ENCODE peak calls at places on chromosomes 13 and 19, in six cellular contexts. One of them, this sample, is unnamed. For H3K4me1, the result is how much of the 10 kb centered on the place peaks cover.

GRCh38 chr13:28316129-28316528 is 177.8 kb downstream of the PAN3 start:
- DNase-seq in sigmoid colon: no peak
- DNase-seq in SK-N-SH: no peak
- DNase-seq in stomach: no peak
- DNase-seq in endothelial cell of umbilical vein: no peak
- DNase-seq in suprapubic skin: no peak
- DNase-seq in this sample: no peak

GRCh38 chr13:36918246-36919060 is 1.6 kb downstream of the SMAD9 start:
- DNase-seq in suprapubic skin: no peak
- DNase-seq in SK-N-SH: peak
- DNase-seq in stomach: no peak
- DNase-seq in endothelial cell of umbilical vein: peak
- DNase-seq in sigmoid colon: no peak
- DNase-seq in this sample: no peak

GRCh38 chr13:24313449-24313848 is 4.1 kb downstream of the C1QTNF9 start:
- DNase-seq in suprapubic skin: no peak
- DNase-seq in stomach: no peak
- DNase-seq in SK-N-SH: no peak
- DNase-seq in sigmoid colon: no peak
- DNase-seq in endothelial cell of umbilical vein: no peak
- DNase-seq in this sample: no peak

GRCh38 chr19:42288881-42289555 is 12.9 kb upstream of the PRR19 start:
- DNase-seq in endothelial cell of umbilical vein: no peak
- DNase-seq in stomach: no peak
- DNase-seq in sigmoid colon: no peak
- DNase-seq in suprapubic skin: peak
- DNase-seq in SK-N-SH: no peak
- DNase-seq in this sample: no peak

GRCh38 chr13:41402695-41403511 is 54.4 kb upstream of the RGCC start:
- DNase-seq in sigmoid colon: no peak
- DNase-seq in suprapubic skin: no peak
- DNase-seq in stomach: no peak
- DNase-seq in SK-N-SH: no peak
- DNase-seq in endothelial cell of umbilical vein: no peak
- DNase-seq in this sample: no peak

GRCh38 chr19:18696023-18696422 is 12.5 kb downstream of the CRTC1 start:
- DNase-seq in SK-N-SH: no peak
- DNase-seq in suprapubic skin: no peak
- DNase-seq in stomach: no peak
- DNase-seq in sigmoid colon: no peak
- DNase-seq in endothelial cell of umbilical vein: no peak
- DNase-seq in this sample: no peak

GRCh38 chr13:38401276-38401675 is 51.6 kb downstream of the UFM1 start:
- DNase-seq in endothelial cell of umbilical vein: no peak
- DNase-seq in stomach: no peak
- DNase-seq in SK-N-SH: no peak
- DNase-seq in sigmoid colon: no peak
- DNase-seq in suprapubic skin: no peak
- DNase-seq in this sample: no peak

GRCh38 chr13:91216928-91217700 is 130.4 kb upstream of the MIR17HG start:
- DNase-seq in sigmoid colon: no peak
- DNase-seq in SK-N-SH: no peak
- DNase-seq in stomach: no peak
- DNase-seq in endothelial cell of umbilical vein: no peak
- DNase-seq in suprapubic skin: no peak
- DNase-seq in this sample: no peak

GRCh38 chr13:87235621-87236020 is 435.6 kb upstream of the SLITRK5 start:
- DNase-seq in sigmoid colon: no peak
- DNase-seq in SK-N-SH: no peak
- DNase-seq in endothelial cell of umbilical vein: no peak
- DNase-seq in suprapubic skin: no peak
- DNase-seq in stomach: no peak
- DNase-seq in this sample: no peak

GRCh38 chr19:1942078-1942933 is 1.3 kb downstream of the CSNK1G2 start:
- DNase-seq in SK-N-SH: peak
- DNase-seq in suprapubic skin: peak
- DNase-seq in sigmoid colon: peak
- DNase-seq in endothelial cell of umbilical vein: peak
- DNase-seq in stomach: peak
- DNase-seq in this sample: peak

GRCh38 chr13:54574791-54575190 is 1546.2 kb downstream of the OLFM4 start:
- DNase-seq in suprapubic skin: no peak
- DNase-seq in SK-N-SH: no peak
- DNase-seq in stomach: no peak
- DNase-seq in endothelial cell of umbilical vein: no peak
- DNase-seq in sigmoid colon: no peak
- DNase-seq in this sample: no peak

GRCh38 chr19:35126624-35126959 is 8.3 kb downstream of the LGI4 start:
- DNase-seq in sigmoid colon: no peak
- DNase-seq in endothelial cell of umbilical vein: no peak
- DNase-seq in suprapubic skin: no peak
- DNase-seq in SK-N-SH: no peak
- DNase-seq in stomach: no peak
- DNase-seq in this sample: no peak
- H3K4me1 ChIP-seq in sigmoid colon: under half
- H3K4me1 ChIP-seq in endothelial cell of umbilical vein: under half
- H3K4me1 ChIP-seq in suprapubic skin: half or more
- H3K4me1 ChIP-seq in SK-N-SH: under half
- H3K4me1 ChIP-seq in stomach: half or more
- H3K4me1 ChIP-seq in this sample: under half

GRCh38 chr19:4060621-4061177 is 6.0 kb downstream of the ZBTB7A start:
- DNase-seq in SK-N-SH: no peak
- DNase-seq in endothelial cell of umbilical vein: no peak
- DNase-seq in suprapubic skin: no peak
- DNase-seq in sigmoid colon: peak
- DNase-seq in stomach: no peak
- DNase-seq in this sample: peak
- TF ChIP-seq POLR2AphosphoS5 in SK-N-SH: no peak
- TF ChIP-seq POLR2AphosphoS5 in endothelial cell of umbilical vein: no peak
- TF ChIP-seq POLR2AphosphoS5 in suprapubic skin: no peak
- TF ChIP-seq POLR2AphosphoS5 in sigmoid colon: no peak
- TF ChIP-seq POLR2AphosphoS5 in stomach: no peak
- TF ChIP-seq POLR2AphosphoS5 in this sample: no peak

GRCh38 chr19:12838893-12839656 is 760 bp downstream of the MAST1 start:
- DNase-seq in SK-N-SH: peak
- DNase-seq in suprapubic skin: no peak
- DNase-seq in sigmoid colon: no peak
- DNase-seq in endothelial cell of umbilical vein: no peak
- DNase-seq in stomach: no peak
- DNase-seq in this sample: no peak
- H3K4me3 ChIP-seq in SK-N-SH: peak
- H3K4me3 ChIP-seq in suprapubic skin: peak
- H3K4me3 ChIP-seq in sigmoid colon: peak
- H3K4me3 ChIP-seq in endothelial cell of umbilical vein: no peak
- H3K4me3 ChIP-seq in stomach: peak
- H3K4me3 ChIP-seq in this sample: no peak

GRCh38 chr13:75790198-75790970 is 154.3 kb downstream of the LMO7 start:
- DNase-seq in suprapubic skin: no peak
- DNase-seq in sigmoid colon: no peak
- DNase-seq in SK-N-SH: no peak
- DNase-seq in stomach: no peak
- DNase-seq in endothelial cell of umbilical vein: no peak
- DNase-seq in this sample: no peak

GRCh38 chr13:75785130-75785529 is 149.0 kb downstream of the LMO7 start:
- DNase-seq in sigmoid colon: no peak
- DNase-seq in SK-N-SH: no peak
- DNase-seq in endothelial cell of umbilical vein: no peak
- DNase-seq in stomach: no peak
- DNase-seq in suprapubic skin: no peak
- DNase-seq in this sample: no peak

GRCh38 chr13:75789451-75790197 is 153.5 kb downstream of the LMO7 start:
- DNase-seq in endothelial cell of umbilical vein: peak
- DNase-seq in suprapubic skin: no peak
- DNase-seq in sigmoid colon: no peak
- DNase-seq in stomach: no peak
- DNase-seq in SK-N-SH: no peak
- DNase-seq in this sample: no peak

GRCh38 chr13:75787249-75787940 is 151.3 kb downstream of the LMO7 start:
- DNase-seq in suprapubic skin: no peak
- DNase-seq in stomach: no peak
- DNase-seq in SK-N-SH: no peak
- DNase-seq in sigmoid colon: no peak
- DNase-seq in endothelial cell of umbilical vein: no peak
- DNase-seq in this sample: no peak

DNA sequence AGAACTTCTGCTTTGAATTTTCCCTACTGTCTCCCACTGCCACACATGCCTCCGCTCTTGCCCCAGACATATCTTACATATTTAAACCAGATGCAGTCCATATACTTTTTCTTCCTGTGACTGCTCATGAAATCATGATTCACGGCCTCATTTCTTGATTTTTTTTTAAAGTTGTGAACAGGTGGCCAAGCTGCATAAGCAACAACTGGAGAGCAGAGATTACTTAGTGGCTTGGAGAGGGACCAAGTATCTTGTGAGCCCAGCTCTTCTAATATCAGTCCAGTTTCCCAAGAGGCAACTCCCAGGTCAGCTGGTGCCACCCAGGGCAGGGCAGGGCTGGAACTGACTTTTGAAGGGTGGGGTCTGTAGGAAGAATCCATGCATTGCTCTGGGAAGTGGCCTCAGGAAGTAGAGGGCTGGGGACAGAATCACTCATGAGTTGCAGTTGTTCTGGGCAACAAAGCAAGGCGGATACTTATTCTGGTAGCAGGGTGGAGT is 152.4 kb downstream of the LMO7 start:
- DNase-seq in endothelial cell of umbilical vein: peak
- DNase-seq in suprapubic skin: no peak
- DNase-seq in sigmoid colon: no peak
- DNase-seq in SK-N-SH: no peak
- DNase-seq in stomach: peak
- DNase-seq in this sample: no peak
- H3K4me1 ChIP-seq in endothelial cell of umbilical vein: under half
- H3K4me1 ChIP-seq in suprapubic skin: under half
- H3K4me1 ChIP-seq in sigmoid colon: under half
- H3K4me1 ChIP-seq in SK-N-SH: under half
- H3K4me1 ChIP-seq in stomach: under half
- H3K4me1 ChIP-seq in this sample: under half

GRCh38 chr13:111944171-111944583 is 122.8 kb upstream of the SOX1 start:
- DNase-seq in endothelial cell of umbilical vein: no peak
- DNase-seq in SK-N-SH: no peak
- DNase-seq in sigmoid colon: no peak
- DNase-seq in suprapubic skin: peak
- DNase-seq in stomach: no peak
- DNase-seq in this sample: peak
- TF ChIP-seq POLR2AphosphoS5 in endothelial cell of umbilical vein: no peak
- TF ChIP-seq POLR2AphosphoS5 in SK-N-SH: no peak
- TF ChIP-seq POLR2AphosphoS5 in sigmoid colon: no peak
- TF ChIP-seq POLR2AphosphoS5 in suprapubic skin: no peak
- TF ChIP-seq POLR2AphosphoS5 in stomach: no peak
- TF ChIP-seq POLR2AphosphoS5 in this sample: no peak

GRCh38 chr19:33904681-33905080 is 108.0 kb downstream of the KCTD15 start:
- DNase-seq in sigmoid colon: no peak
- DNase-seq in suprapubic skin: no peak
- DNase-seq in SK-N-SH: peak
- DNase-seq in endothelial cell of umbilical vein: peak
- DNase-seq in stomach: no peak
- DNase-seq in this sample: no peak
- H3K4me3 ChIP-seq in sigmoid colon: no peak
- H3K4me3 ChIP-seq in suprapubic skin: peak
- H3K4me3 ChIP-seq in SK-N-SH: no peak
- H3K4me3 ChIP-seq in endothelial cell of umbilical vein: no peak
- H3K4me3 ChIP-seq in stomach: no peak
- H3K4me3 ChIP-seq in this sample: no peak

GRCh38 chr19:10868872-10869547 is 2.3 kb upstream of the CARM1 start:
- DNase-seq in endothelial cell of umbilical vein: no peak
- DNase-seq in suprapubic skin: no peak
- DNase-seq in sigmoid colon: no peak
- DNase-seq in stomach: no peak
- DNase-seq in SK-N-SH: no peak
- DNase-seq in this sample: peak
- H3K4me1 ChIP-seq in endothelial cell of umbilical vein: under half
- H3K4me1 ChIP-seq in suprapubic skin: under half
- H3K4me1 ChIP-seq in sigmoid colon: under half
- H3K4me1 ChIP-seq in stomach: under half
- H3K4me1 ChIP-seq in SK-N-SH: under half
- H3K4me1 ChIP-seq in this sample: under half

This sample was measured in spleen.